ENCODE peak calls at places on chromosomes 5 and 9, in ten cellular contexts. W is activated CD8-positive, alpha-beta memory T cell treated with anti-CD3 and anti-CD28 coated beads for 24 hours; E is HCEC 1CT; P is kidney tubule cell; C is left ventricle myocardium superior; R is HTR-8/SVneo; H is GM12878; J is CMK; S is chondrocyte; A is activated CD4-positive, alpha-beta T cell treated with anti-CD3 and anti-CD28 coated beads, Interleukin-2, amount 50 U/mL, for 1 hour. F is an unnamed sample.

GRCh38 chr9:86768709-86769108 is 178.6 kb downstream of the GAS1 start:
- DNase-seq in C (no peak), J (no peak), W (no peak), E (no peak), H (no peak), R (no peak), S (no peak), P (no peak), A (no peak), F (no peak)

GRCh38 chr5:157820593-157821252 is 38.2 kb downstream of the CLINT1 start:
- DNase-seq in H (no peak), R (peak), C (no peak), A (no peak), J (no peak), P (peak), E (peak), S (no peak), W (no peak), F (no peak)

GRCh38 chr9:34272146-34272545 is 56.9 kb downstream of the KIF24 start:
- DNase-seq in W (no peak), R (no peak), A (no peak), C (no peak), H (no peak), E (no peak), P (peak), J (no peak), S (no peak), F (no peak)

GRCh38 chr9:137045294-137046093 is 483 bp downstream of the NPDC1 start:
- DNase-seq in S (no peak), P (peak), A (no peak), J (no peak), E (peak), R (no peak), H (no peak), C (peak), W (no peak), F (no peak)

GRCh38 chr5:111502976-111503375 is 9.4 kb downstream of the STARD4 start:
- DNase-seq in S (no peak), R (no peak), A (no peak), J (no peak), P (no peak), H (no peak), E (peak), W (no peak), C (no peak), F (no peak)

GRCh38 chr9:135657416-135657815 is 5.7 kb upstream of the LCN9 start:
- DNase-seq in J (no peak), W (no peak), E (no peak), P (no peak), A (no peak), H (no peak), R (no peak), S (no peak), C (no peak), F (no peak)

GRCh38 chr9:18893051-18893450 is 140.0 kb downstream of the SAXO1 start:
- DNase-seq in S (no peak), A (no peak), J (no peak), W (no peak), R (no peak), C (no peak), E (no peak), P (no peak), H (no peak), F (no peak)

GRCh38 chr5:82272957-82273356 is 5.2 kb downstream of the RPS23 start:
- DNase-seq in E (no peak), W (peak), R (no peak), H (no peak), J (no peak), P (no peak), A (no peak), C (no peak), S (no peak), F (peak)

GRCh38 chr5:153425914-153426313 is 64.6 kb upstream of the GRIA1 start:
- DNase-seq in R (no peak), C (no peak), W (no peak), H (no peak), E (no peak), S (no peak), A (no peak), P (no peak), J (no peak), F (no peak)

GRCh38 chr5:105680858-105681257 is 1989.9 kb downstream of the EFNA5 start:
- DNase-seq in R (no peak), P (no peak), H (no peak), J (no peak), W (no peak), E (no peak), A (no peak), S (no peak), C (no peak), F (no peak)

GRCh38 chr9:37421914-37422288 is 595 bp upstream of the GRHPR start:
- DNase-seq in C (no peak), P (no peak), R (no peak), H (no peak), S (no peak), W (no peak), E (no peak), J (no peak), A (no peak), F (no peak)

GRCh38 chr5:61768692-61769281 is 436.7 kb downstream of the ZSWIM6 start:
- DNase-seq in E (peak), J (no peak), W (no peak), S (no peak), C (no peak), R (peak), A (no peak), H (no peak), P (peak), F (no peak)

GRCh38 chr5:6812800-6813731 is 99.8 kb downstream of the TENT4A start:
- DNase-seq in C (no peak), J (no peak), E (no peak), W (no peak), A (no peak), P (peak), H (no peak), R (no peak), S (no peak), F (no peak)

GRCh38 chr5:64229163-64229774 is 63.6 kb downstream of the RNF180 start:
- DNase-seq in A (no peak), S (no peak), J (no peak), C (no peak), W (no peak), P (peak), E (peak), H (no peak), R (peak), F (no peak)

GRCh38 chr5:150284311-150284710 is 5.3 kb downstream of the CAMK2A start:
- DNase-seq in H (no peak), R (no peak), E (no peak), J (no peak), W (no peak), C (peak), P (no peak), S (peak), A (no peak), F (peak)

GRCh38 chr9:112074250-112075008 is 100.7 kb downstream of the SUSD1 start:
- DNase-seq in W (peak), C (peak), R (peak), S (no peak), H (peak), J (peak), A (peak), P (peak), E (peak), F (no peak)

GRCh38 chr9:136882109-136882946 is 4.0 kb upstream of the TRAF2 start:
- DNase-seq in C (peak), E (peak), A (peak), H (peak), W (peak), R (peak), S (no peak), P (peak), J (no peak), F (peak)

GRCh38 chr5:31232273-31232888 is 38.9 kb downstream of the CDH6 start:
- DNase-seq in P (peak), H (no peak), R (peak), C (no peak), E (peak), J (no peak), A (no peak), W (no peak), S (no peak), F (no peak)

GRCh38 chr9:76905984-76906861 is at the start of gene PRUNE2:
- DNase-seq in E (peak), S (peak), P (peak), R (peak), J (no peak), C (peak), A (no peak), H (no peak), W (no peak), F (no peak)

GRCh38 chr5:59810041-59810440 is 83.5 kb downstream of the PDE4D start:
- DNase-seq in P (peak), H (no peak), W (peak), E (peak), A (peak), S (no peak), C (peak), R (peak), J (peak), F (peak)

GRCh38 chr5:96252596-96252995 is 180.5 kb downstream of the PCSK1 start:
- DNase-seq in S (no peak), H (no peak), J (no peak), P (no peak), W (no peak), A (no peak), E (peak), C (no peak), R (no peak), F (no peak)

GRCh38 chr9:126114850-126115460 is 211.7 kb upstream of the MVB12B start:
- DNase-seq in C (no peak), E (no peak), P (no peak), W (no peak), A (no peak), R (no peak), H (no peak), J (no peak), S (no peak), F (peak)

GRCh38 chr9:134634667-134635230 is 6.9 kb upstream of the COL5A1 start:
- DNase-seq in H (no peak), E (no peak), J (no peak), W (no peak), C (peak), A (no peak), S (peak), P (no peak), R (no peak), F (peak)

GRCh38 chr9:132267660-132268059 is 87.1 kb downstream of the SETX start:
- DNase-seq in S (no peak), A (no peak), W (no peak), J (no peak), R (no peak), P (no peak), E (no peak), H (no peak), C (peak), F (no peak)

GRCh38 chr9:114139061-114139460 is 16.3 kb upstream of the COL27A1 start:
- DNase-seq in S (no peak), C (no peak), E (no peak), P (no peak), H (no peak), J (no peak), W (no peak), A (no peak), R (no peak), F (no peak)

GRCh38 chr5:52657231-52657645 is 130.5 kb upstream of the ITGA1 start:
- DNase-seq in H (no peak), W (no peak), S (no peak), R (peak), J (peak), E (peak), A (no peak), C (no peak), P (peak), F (no peak)